ENCODE peak calls at places on chromosome 2, in ten cellular contexts. R is A549; C is left lung; P is activated naive CD8-positive, alpha-beta T cell treated with anti-CD3 and anti-CD28 coated beads, Interleukin-2, amount 10 ng/mL, durations not matched to agents 7 days and 5 days; G is left cardiac atrium; M is activated CD8-positive, alpha-beta memory T cell treated with anti-CD3 and anti-CD28 coated beads, Interleukin-2, amount 10 ng/mL, durations not matched to agents 7 days and 5 days; N is psoas muscle; U is heart left ventricle; I is activated CD4-positive, CD25-positive, alpha-beta regulatory T cell treated with anti-CD3 and anti-CD28 coated beads, Interleukin-2, amount 50 U/mL, for 24 hours; Y is Right ventricle myocardium superior. K is an unnamed sample.

GRCh38 chr2:207330912-207331311 is 165.2 kb upstream of the KLF7 start:
- ATAC-seq in Y (no peak), G (no peak), N (no peak), C (peak), U (no peak), P (peak), M (peak), R (peak), I (peak), K (peak)

GRCh38 chr2:48545244-48545643 is 15.3 kb downstream of the STON1 start:
- ATAC-seq in C (no peak), M (no peak), G (no peak), N (no peak), U (no peak), P (no peak), R (no peak), Y (no peak), I (no peak), K (no peak)

GRCh38 chr2:236168110-236169067 is at the start of gene GBX2:
- ATAC-seq in Y (peak), G (peak), I (no peak), R (peak), C (peak), M (no peak), P (no peak), U (peak), N (peak), K (no peak)

GRCh38 chr2:122421777-122422176 is 666.3 kb downstream of the TSN start:
- ATAC-seq in P (no peak), Y (no peak), I (no peak), G (no peak), R (no peak), C (no peak), U (no peak), N (no peak), M (no peak), K (no peak)

GRCh38 chr2:189865836-189866235 is 81.6 kb downstream of the PMS1 start:
- ATAC-seq in G (no peak), P (no peak), U (no peak), I (no peak), R (no peak), M (no peak), N (no peak), C (no peak), Y (no peak), K (no peak)

GRCh38 chr2:230974096-230974913 is 21.6 kb upstream of the SPATA3 start:
- ATAC-seq in M (peak), G (peak), R (no peak), U (no peak), Y (no peak), C (peak), I (peak), P (peak), N (no peak), K (no peak)

GRCh38 chr2:111689174-111689573 is 194.8 kb downstream of the ANAPC1 start:
- ATAC-seq in G (no peak), M (no peak), P (no peak), Y (no peak), R (no peak), N (no peak), C (no peak), I (no peak), U (no peak), K (no peak)

GRCh38 chr2:224263571-224264043 is 138.3 kb downstream of the FAM124B start:
- ATAC-seq in N (no peak), R (peak), M (no peak), P (no peak), U (no peak), Y (no peak), I (no peak), G (no peak), C (no peak), K (no peak)

GRCh38 chr2:168671932-168672331 is 130.5 kb upstream of the NOSTRIN start:
- ATAC-seq in Y (no peak), C (no peak), G (no peak), P (no peak), U (no peak), M (no peak), N (no peak), I (no peak), R (no peak), K (no peak)

GRCh38 chr2:200367155-200367554 is 60.7 kb downstream of the SPATS2L start:
- ATAC-seq in N (no peak), Y (no peak), G (no peak), U (no peak), C (peak), M (no peak), I (no peak), P (no peak), R (no peak), K (no peak)

GRCh38 chr2:239454507-239454906 is 53.7 kb upstream of the HDAC4 start:
- ATAC-seq in Y (no peak), G (no peak), P (no peak), C (no peak), R (no peak), U (no peak), M (no peak), I (no peak), N (no peak), K (no peak)

GRCh38 chr2:164821338-164821737 is 20.3 kb downstream of the COBLL1 start:
- ATAC-seq in Y (no peak), R (no peak), U (no peak), G (no peak), I (no peak), M (no peak), P (no peak), C (no peak), N (no peak), K (no peak)

GRCh38 chr2:176156301-176156958 is 677 bp upstream of the HOXD3 start:
- ATAC-seq in P (no peak), I (no peak), N (no peak), G (no peak), C (no peak), Y (no peak), M (no peak), U (no peak), R (no peak), K (no peak)

GRCh38 chr2:48344441-48344756 is 185.6 kb upstream of the STON1 start:
- ATAC-seq in U (no peak), G (no peak), C (no peak), I (no peak), Y (no peak), R (no peak), M (no peak), P (no peak), N (no peak), K (no peak)

GRCh38 chr2:223041527-223042109 is 10.4 kb upstream of the KCNE4 start:
- ATAC-seq in M (no peak), C (peak), R (peak), I (no peak), N (peak), G (peak), U (peak), P (no peak), Y (peak), K (peak)

GRCh38 chr2:178093471-178093870 is 18.8 kb upstream of the RBM45 start:
- ATAC-seq in Y (no peak), N (no peak), G (no peak), C (no peak), M (no peak), I (no peak), R (no peak), P (no peak), U (no peak), K (no peak)

GRCh38 chr2:187509667-187510417 is 44.4 kb downstream of the TFPI start:
- ATAC-seq in Y (no peak), P (no peak), U (peak), R (no peak), N (no peak), M (no peak), I (no peak), C (no peak), G (no peak), K (peak)

GRCh38 chr2:225920621-225921020 is 521.1 kb downstream of the NYAP2 start:
- ATAC-seq in Y (no peak), M (no peak), I (no peak), P (no peak), U (no peak), N (no peak), R (no peak), G (no peak), C (no peak), K (no peak)

GRCh38 chr2:9069496-9069991 is 66.1 kb upstream of the MBOAT2 start:
- ATAC-seq in G (no peak), R (no peak), Y (no peak), U (no peak), P (no peak), C (no peak), I (no peak), M (no peak), N (no peak), K (no peak)

GRCh38 chr2:239544846-239545465 is 144.1 kb upstream of the HDAC4 start:
- ATAC-seq in U (no peak), I (peak), M (peak), G (peak), N (no peak), P (peak), R (no peak), C (no peak), Y (no peak), K (no peak)

GRCh38 chr2:111030271-111030891 is 90.3 kb upstream of the BCL2L11 start:
- ATAC-seq in M (no peak), C (no peak), I (peak), P (no peak), N (no peak), G (no peak), U (no peak), Y (no peak), R (no peak), K (no peak)

GRCh38 chr2:25314514-25315315 is 27.0 kb downstream of the DNMT3A start:
- ATAC-seq in N (no peak), M (peak), I (peak), P (peak), C (peak), U (peak), R (no peak), G (peak), Y (peak), K (peak)

GRCh38 chr2:102110596-102111334 is 31.8 kb upstream of the IL1R1 start:
- ATAC-seq in P (no peak), I (peak), R (no peak), C (no peak), N (no peak), M (peak), U (peak), Y (no peak), G (no peak), K (no peak)

GRCh38 chr2:232309592-232309991 is 69.0 kb upstream of the ALPP start:
- ATAC-seq in G (peak), C (no peak), N (no peak), M (peak), Y (no peak), P (peak), U (peak), R (no peak), I (peak), K (no peak)

GRCh38 chr2:48733067-48733503 is 22.4 kb downstream of the LHCGR start:
- ATAC-seq in M (no peak), C (peak), P (no peak), R (no peak), N (no peak), I (no peak), Y (no peak), U (no peak), G (peak), K (no peak)

GRCh38 chr2:222690564-222691200 is 19.2 kb downstream of the MOGAT1 start:
- ATAC-seq in R (peak), C (peak), Y (peak), U (no peak), G (peak), I (peak), N (peak), P (peak), M (peak), K (peak)

GRCh38 chr2:23789012-23789411 is 137.9 kb downstream of the ATAD2B start:
- ATAC-seq in I (no peak), Y (no peak), C (peak), P (no peak), M (no peak), G (no peak), N (no peak), U (no peak), R (no peak), K (no peak)